ENCODE peak calls at places on chromosomes 5 and 9, in ten cellular contexts. One of them, this sample, is unnamed.

GRCh38 chr9:16626577-16627130 is 243.8 kb downstream of the BNC2 start:
- DNase-seq in BJ: no peak
- DNase-seq in upper lobe of right lung: no peak
- DNase-seq in pancreas: no peak
- DNase-seq in neuronal stem cell: peak; percentile 40
- DNase-seq in tibial artery: no peak
- DNase-seq in fibroblast of lung: peak; percentile 86
- DNase-seq in osteoblast: peak; percentile 8
- DNase-seq in suprapubic skin: no peak
- DNase-seq in effector memory CD4-positive, alpha-beta T cell: no peak
- DNase-seq in this sample: no peak

GRCh38 chr9:136093331-136093986 is 1.6 kb downstream of the NACC2 start:
- DNase-seq in fibroblast of lung: no peak
- DNase-seq in tibial artery: peak; percentile 85
- DNase-seq in suprapubic skin: no peak
- DNase-seq in BJ: no peak
- DNase-seq in neuronal stem cell: no peak
- DNase-seq in pancreas: peak; percentile 77
- DNase-seq in osteoblast: peak; percentile 99
- DNase-seq in upper lobe of right lung: no peak
- DNase-seq in effector memory CD4-positive, alpha-beta T cell: no peak
- DNase-seq in this sample: no peak

GRCh38 chr5:172374783-172375182 is 79.5 kb downstream of the SH3PXD2B start:
- DNase-seq in effector memory CD4-positive, alpha-beta T cell: no peak
- DNase-seq in upper lobe of right lung: no peak
- DNase-seq in pancreas: no peak
- DNase-seq in fibroblast of lung: no peak
- DNase-seq in suprapubic skin: no peak
- DNase-seq in tibial artery: no peak
- DNase-seq in osteoblast: no peak
- DNase-seq in neuronal stem cell: no peak
- DNase-seq in BJ: no peak
- DNase-seq in this sample: no peak

GRCh38 chr5:154162475-154163217 is 27.9 kb upstream of the GALNT10 start:
- DNase-seq in neuronal stem cell: no peak
- DNase-seq in pancreas: no peak
- DNase-seq in BJ: no peak
- DNase-seq in fibroblast of lung: peak; percentile 18
- DNase-seq in effector memory CD4-positive, alpha-beta T cell: no peak
- DNase-seq in tibial artery: no peak
- DNase-seq in osteoblast: no peak
- DNase-seq in suprapubic skin: no peak
- DNase-seq in upper lobe of right lung: no peak
- DNase-seq in this sample: no peak

GRCh38 chr9:86644315-86645034 is 290.3 kb upstream of the TUT7 start:
- DNase-seq in tibial artery: no peak
- DNase-seq in suprapubic skin: no peak
- DNase-seq in fibroblast of lung: no peak
- DNase-seq in effector memory CD4-positive, alpha-beta T cell: no peak
- DNase-seq in neuronal stem cell: peak; percentile 47
- DNase-seq in pancreas: no peak
- DNase-seq in osteoblast: no peak
- DNase-seq in upper lobe of right lung: no peak
- DNase-seq in BJ: no peak
- DNase-seq in this sample: no peak

GRCh38 chr5:132776077-132776931 is 735 bp downstream of the SEPTIN8 start:
- DNase-seq in BJ: no peak
- DNase-seq in neuronal stem cell: no peak
- DNase-seq in tibial artery: peak; percentile 68
- DNase-seq in osteoblast: no peak
- DNase-seq in fibroblast of lung: peak; percentile 31
- DNase-seq in effector memory CD4-positive, alpha-beta T cell: no peak
- DNase-seq in upper lobe of right lung: no peak
- DNase-seq in suprapubic skin: no peak
- DNase-seq in pancreas: no peak
- DNase-seq in this sample: no peak

GRCh38 chr9:131879531-131880290 is 139.8 kb upstream of the RAPGEF1 start:
- DNase-seq in upper lobe of right lung: peak; percentile 20
- DNase-seq in neuronal stem cell: no peak
- DNase-seq in tibial artery: peak; percentile 44
- DNase-seq in suprapubic skin: no peak
- DNase-seq in osteoblast: no peak
- DNase-seq in BJ: no peak
- DNase-seq in effector memory CD4-positive, alpha-beta T cell: no peak
- DNase-seq in pancreas: peak; percentile 9
- DNase-seq in fibroblast of lung: no peak
- DNase-seq in this sample: no peak

GRCh38 chr5:69217154-69217731 is 17.4 kb upstream of the CDK7 start:
- DNase-seq in suprapubic skin: no peak
- DNase-seq in neuronal stem cell: peak; percentile 4
- DNase-seq in fibroblast of lung: no peak
- DNase-seq in tibial artery: no peak
- DNase-seq in effector memory CD4-positive, alpha-beta T cell: peak; percentile 94
- DNase-seq in osteoblast: peak; percentile 98
- DNase-seq in upper lobe of right lung: no peak
- DNase-seq in BJ: no peak
- DNase-seq in pancreas: no peak
- DNase-seq in this sample: no peak

GRCh38 chr9:137226338-137227056 is 805 bp upstream of the RNF224 start:
- DNase-seq in tibial artery: no peak
- DNase-seq in fibroblast of lung: no peak
- DNase-seq in upper lobe of right lung: no peak
- DNase-seq in pancreas: peak; percentile 72
- DNase-seq in neuronal stem cell: no peak
- DNase-seq in suprapubic skin: no peak
- DNase-seq in effector memory CD4-positive, alpha-beta T cell: no peak
- DNase-seq in BJ: no peak
- DNase-seq in osteoblast: no peak
- DNase-seq in this sample: no peak

GRCh38 chr9:70641631-70642030 is 227.2 kb upstream of the KLF9 start:
- DNase-seq in neuronal stem cell: no peak
- DNase-seq in osteoblast: no peak
- DNase-seq in upper lobe of right lung: no peak
- DNase-seq in effector memory CD4-positive, alpha-beta T cell: no peak
- DNase-seq in suprapubic skin: no peak
- DNase-seq in BJ: no peak
- DNase-seq in fibroblast of lung: no peak
- DNase-seq in tibial artery: no peak
- DNase-seq in pancreas: no peak
- DNase-seq in this sample: no peak

DNA sequence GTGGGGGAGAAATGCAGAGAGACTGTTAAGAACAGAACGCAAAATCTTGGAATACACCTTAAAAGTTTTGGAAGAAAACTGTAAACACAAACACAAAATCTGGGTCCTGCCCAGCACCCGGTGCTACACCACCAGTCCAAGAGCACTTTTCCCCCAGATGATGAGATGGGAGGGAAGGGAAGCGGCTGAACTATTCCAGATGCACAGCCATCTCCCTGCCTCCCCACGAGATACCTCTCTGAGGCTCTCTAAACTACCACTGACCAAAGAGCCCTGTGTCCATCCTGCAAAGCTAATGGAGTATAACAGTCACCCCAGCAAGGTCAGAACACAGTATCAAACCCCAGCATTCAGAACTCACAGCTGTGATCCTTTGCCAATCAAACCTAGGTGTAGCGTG is 8.0 kb downstream of the SPARC start:
- DNase-seq in pancreas: no peak
- DNase-seq in osteoblast: no peak
- DNase-seq in effector memory CD4-positive, alpha-beta T cell: no peak
- DNase-seq in suprapubic skin: no peak
- DNase-seq in upper lobe of right lung: no peak
- DNase-seq in fibroblast of lung: no peak
- DNase-seq in BJ: no peak
- DNase-seq in tibial artery: no peak
- DNase-seq in neuronal stem cell: no peak
- DNase-seq in this sample: no peak
- H3K4me3 ChIP-seq in pancreas: no peak overlapping the region
- H3K4me3 ChIP-seq in osteoblast: peak overlapping the region; percentile 49
- H3K4me3 ChIP-seq in effector memory CD4-positive, alpha-beta T cell: no peak overlapping the region
- H3K4me3 ChIP-seq in suprapubic skin: no peak overlapping the region
- H3K4me3 ChIP-seq in upper lobe of right lung: no peak overlapping the region
- H3K4me3 ChIP-seq in fibroblast of lung: peak overlapping the region; percentile 5
- H3K4me3 ChIP-seq in BJ: no peak overlapping the region
- H3K4me3 ChIP-seq in tibial artery: peak overlapping the region; percentile 3
- H3K4me3 ChIP-seq in neuronal stem cell: no peak overlapping the region
- H3K4me3 ChIP-seq in this sample: no peak overlapping the region

GRCh38 chr9:121303456-121304451 is 35.8 kb downstream of the GSN start:
- DNase-seq in tibial artery: peak; percentile 57
- DNase-seq in BJ: no peak
- DNase-seq in neuronal stem cell: no peak
- DNase-seq in effector memory CD4-positive, alpha-beta T cell: no peak
- DNase-seq in suprapubic skin: peak; percentile 61
- DNase-seq in osteoblast: no peak
- DNase-seq in upper lobe of right lung: peak; percentile 56
- DNase-seq in pancreas: peak; percentile 18
- DNase-seq in fibroblast of lung: no peak
- DNase-seq in this sample: no peak
- H3K36me3 ChIP-seq in tibial artery: peaks cover 69% of the 10 kb centered on the region
- H3K36me3 ChIP-seq in BJ: peaks cover 49% of the 10 kb centered on the region
- H3K36me3 ChIP-seq in neuronal stem cell: no peaks in the 10 kb centered on the region
- H3K36me3 ChIP-seq in effector memory CD4-positive, alpha-beta T cell: no peaks in the 10 kb centered on the region
- H3K36me3 ChIP-seq in suprapubic skin: peaks cover 65% of the 10 kb centered on the region
- H3K36me3 ChIP-seq in osteoblast: peaks cover 47% of the 10 kb centered on the region
- H3K36me3 ChIP-seq in upper lobe of right lung: peaks cover 71% of the 10 kb centered on the region
- H3K36me3 ChIP-seq in pancreas: no peaks in the 10 kb centered on the region
- H3K36me3 ChIP-seq in fibroblast of lung: peaks cover 31% of the 10 kb centered on the region
- H3K36me3 ChIP-seq in this sample: no peaks in the 10 kb centered on the region

GRCh38 chr5:146789712-146790660 is 88.6 kb downstream of the PPP2R2B start:
- DNase-seq in fibroblast of lung: no peak
- DNase-seq in pancreas: no peak
- DNase-seq in suprapubic skin: no peak
- DNase-seq in neuronal stem cell: peak; percentile 76
- DNase-seq in BJ: no peak
- DNase-seq in effector memory CD4-positive, alpha-beta T cell: no peak
- DNase-seq in upper lobe of right lung: no peak
- DNase-seq in osteoblast: no peak
- DNase-seq in tibial artery: no peak
- DNase-seq in this sample: no peak
- H3K4me3 ChIP-seq in fibroblast of lung: no peak overlapping the region
- H3K4me3 ChIP-seq in pancreas: no peak overlapping the region
- H3K4me3 ChIP-seq in suprapubic skin: no peak overlapping the region
- H3K4me3 ChIP-seq in neuronal stem cell: no peak overlapping the region
- H3K4me3 ChIP-seq in BJ: no peak overlapping the region
- H3K4me3 ChIP-seq in effector memory CD4-positive, alpha-beta T cell: no peak overlapping the region
- H3K4me3 ChIP-seq in upper lobe of right lung: no peak overlapping the region
- H3K4me3 ChIP-seq in osteoblast: no peak overlapping the region
- H3K4me3 ChIP-seq in tibial artery: no peak overlapping the region
- H3K4me3 ChIP-seq in this sample: no peak overlapping the region

DNA sequence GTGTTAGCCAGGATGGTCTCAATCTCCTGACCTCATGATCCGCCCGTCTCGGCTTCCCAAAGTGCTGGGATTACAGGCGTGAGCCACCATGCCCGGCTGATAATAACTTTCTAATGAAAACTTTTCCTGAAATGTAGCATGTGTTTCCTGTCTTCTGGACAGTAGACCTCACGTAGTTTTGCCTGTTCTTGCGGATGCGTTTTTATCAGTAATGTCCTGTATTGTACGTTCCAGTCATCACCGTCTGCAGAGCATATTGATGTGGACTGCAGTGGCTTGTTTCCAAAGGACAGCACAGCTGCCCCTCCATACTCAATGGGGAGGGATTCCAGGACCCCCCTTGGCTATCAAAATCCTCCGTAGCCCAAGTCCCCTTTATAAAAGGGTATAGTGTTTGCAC is 12.8 kb downstream of the EXOC3 start:
- DNase-seq in suprapubic skin: peak; percentile 25
- DNase-seq in osteoblast: peak; percentile 42
- DNase-seq in BJ: no peak
- DNase-seq in neuronal stem cell: no peak
- DNase-seq in tibial artery: no peak
- DNase-seq in upper lobe of right lung: no peak
- DNase-seq in effector memory CD4-positive, alpha-beta T cell: no peak
- DNase-seq in fibroblast of lung: no peak
- DNase-seq in pancreas: no peak
- DNase-seq in this sample: no peak
- H3K36me3 ChIP-seq in suprapubic skin: peaks cover 75% of the 10 kb centered on the region
- H3K36me3 ChIP-seq in osteoblast: peaks cover 88% of the 10 kb centered on the region
- H3K36me3 ChIP-seq in BJ: peaks cover 33% of the 10 kb centered on the region
- H3K36me3 ChIP-seq in neuronal stem cell: peaks cover 44% of the 10 kb centered on the region
- H3K36me3 ChIP-seq in tibial artery: peaks cover 94% of the 10 kb centered on the region
- H3K36me3 ChIP-seq in upper lobe of right lung: peaks cover 87% of the 10 kb centered on the region
- H3K36me3 ChIP-seq in effector memory CD4-positive, alpha-beta T cell: peaks cover 87% of the 10 kb centered on the region
- H3K36me3 ChIP-seq in fibroblast of lung: peaks cover 30% of the 10 kb centered on the region
- H3K36me3 ChIP-seq in pancreas: peaks cover 6% of the 10 kb centered on the region
- H3K36me3 ChIP-seq in this sample: peaks cover 75% of the 10 kb centered on the region

DNA sequence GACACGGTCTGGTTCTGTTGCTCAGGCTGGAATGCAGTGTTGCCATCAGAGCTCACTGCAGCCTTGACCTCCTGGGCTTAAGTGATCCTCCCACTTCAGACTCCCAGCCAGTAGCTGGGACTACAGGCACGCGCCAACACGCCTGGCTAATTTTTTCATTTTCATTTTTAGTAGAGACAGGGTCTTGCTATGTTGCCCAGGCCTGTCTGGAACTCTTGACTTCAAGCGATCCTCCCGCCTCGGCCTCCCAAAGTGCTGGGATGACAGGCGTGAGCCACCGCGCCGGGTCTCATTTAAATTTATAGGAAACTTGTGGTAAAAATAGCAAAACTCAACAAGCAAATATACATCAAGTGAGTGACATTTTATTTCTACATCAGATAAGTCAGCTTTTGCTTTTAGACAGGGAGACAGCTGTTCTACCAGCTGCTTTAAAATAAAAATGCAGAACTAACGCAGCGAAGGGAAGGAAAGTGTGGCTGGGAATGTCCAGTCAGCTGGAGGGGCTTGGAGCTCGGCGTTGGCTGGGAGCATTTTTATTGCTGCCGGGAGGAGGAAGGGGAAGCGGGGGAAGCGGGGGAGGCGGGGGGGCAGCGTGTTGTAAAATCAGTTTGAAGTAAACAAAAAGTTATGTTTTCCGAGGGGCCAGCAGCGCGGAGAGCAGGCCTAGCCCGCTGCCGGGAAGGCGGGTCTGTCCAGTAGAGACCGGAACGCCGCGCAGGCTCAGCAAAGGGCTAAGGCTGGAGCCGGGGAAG is 707 bp upstream of the ZFYVE16 start:
- DNase-seq in tibial artery: peak; percentile 65
- DNase-seq in effector memory CD4-positive, alpha-beta T cell: no peak
- DNase-seq in neuronal stem cell: peak; percentile 4
- DNase-seq in upper lobe of right lung: peak; percentile 71
- DNase-seq in BJ: no peak
- DNase-seq in osteoblast: no peak
- DNase-seq in pancreas: no peak
- DNase-seq in fibroblast of lung: peak; percentile 40
- DNase-seq in suprapubic skin: peak; percentile 64
- DNase-seq in this sample: no peak
- H3K4me3 ChIP-seq in tibial artery: peak overlapping the region; percentile 96
- H3K4me3 ChIP-seq in effector memory CD4-positive, alpha-beta T cell: peak overlapping the region; percentile 91
- H3K4me3 ChIP-seq in neuronal stem cell: peak overlapping the region; percentile 80
- H3K4me3 ChIP-seq in upper lobe of right lung: peak overlapping the region; percentile 93
- H3K4me3 ChIP-seq in BJ: peak overlapping the region; percentile 95
- H3K4me3 ChIP-seq in osteoblast: peak overlapping the region; percentile 92
- H3K4me3 ChIP-seq in pancreas: peak overlapping the region; percentile 89
- H3K4me3 ChIP-seq in fibroblast of lung: peak overlapping the region; percentile 88
- H3K4me3 ChIP-seq in suprapubic skin: peak overlapping the region; percentile 97
- H3K4me3 ChIP-seq in this sample: peak overlapping the region; percentile 56

This sample was measured in CD8-positive, alpha-beta memory T cell.